ENCODE peak calls at places on chromosomes 2 and 18, in nine cellular contexts. R is Kasumi-1, B is PC-9, W is M059J, U is AG08396, L is ELF-1, D is WTC11, G is progenitor cell of endocrine pancreas, K is GM13977. N is an unnamed sample.

GRCh38 chr2:148981350-148981749 is 57.1 kb upstream of the LYPD6B start:
- DNase-seq in R (no peak), B (no peak), W (peak; percentile 8), U (no peak), L (no peak), D (no peak), G (no peak), K (no peak), N (no peak)

GRCh38 chr2:16155351-16156145 is 215.2 kb downstream of the MYCN start:
- DNase-seq in R (no peak), B (no peak), W (no peak), U (no peak), L (no peak), D (no peak), G (no peak), K (no peak), N (no peak)

GRCh38 chr2:8412082-8412481 is 269.8 kb upstream of the ID2 start:
- DNase-seq in R (no peak), B (no peak), W (no peak), U (no peak), L (no peak), D (no peak), G (no peak), K (no peak), N (peak; percentile 78)

GRCh38 chr18:55863876-55864275 is 275.9 kb upstream of the TCF4 start:
- DNase-seq in R (no peak), B (no peak), W (peak; percentile 66), U (no peak), L (no peak), D (no peak), G (no peak), K (no peak), N (no peak)

GRCh38 chr2:114118088-114118487 is 228.2 kb downstream of the ACTR3 start:
- DNase-seq in R (no peak), B (no peak), W (no peak), U (no peak), L (no peak), D (no peak), G (no peak), K (no peak), N (no peak)

GRCh38 chr18:22694954-22695353 is 238.2 kb upstream of the RBBP8 start:
- DNase-seq in R (no peak), B (peak; percentile 53), W (peak; percentile 98), U (peak; percentile 77), L (peak; percentile 28), D (no peak), G (no peak), K (no peak), N (no peak)

GRCh38 chr2:177385151-177385550 is 7.4 kb upstream of the AGPS start:
- DNase-seq in R (no peak), B (no peak), W (no peak), U (no peak), L (no peak), D (no peak), G (no peak), K (no peak), N (no peak)

GRCh38 chr2:61670591-61671503 is 132.7 kb upstream of the XPO1 start:
- DNase-seq in R (no peak), B (peak; percentile 33), W (peak; percentile 86), U (no peak), L (no peak), D (no peak), G (no peak), K (peak; percentile 28), N (no peak)

GRCh38 chr18:34033968-34034367 is 190.7 kb downstream of the NOL4 start:
- DNase-seq in R (no peak), B (no peak), W (no peak), U (no peak), L (no peak), D (no peak), G (no peak), K (no peak), N (no peak)

GRCh38 chr2:64063924-64064331 is 44.7 kb upstream of the VPS54 start:
- DNase-seq in R (no peak), B (no peak), W (peak; percentile 73), U (peak; percentile 29), L (peak; percentile 61), D (no peak), G (no peak), K (no peak), N (peak; percentile 14)

GRCh38 chr2:152200562-152201465 is 25.3 kb upstream of the STAM2 start:
- DNase-seq in R (peak; percentile 89), B (peak; percentile 94), W (peak; percentile 99), U (peak; percentile 82), L (peak; percentile 93), D (peak; percentile 25), G (no peak), K (no peak), N (peak; percentile 88)

GRCh38 chr2:127577208-127577475 is 41.7 kb downstream of the MYO7B start:
- DNase-seq in R (no peak), B (no peak), W (no peak), U (no peak), L (no peak), D (no peak), G (no peak), K (no peak), N (no peak)

GRCh38 chr2:218996937-218997336 is 3.7 kb upstream of the CRYBA2 start:
- DNase-seq in R (no peak), B (no peak), W (no peak), U (no peak), L (no peak), D (no peak), G (no peak), K (no peak), N (no peak)

GRCh38 chr2:12479042-12479601 is 237.6 kb upstream of the TRIB2 start:
- DNase-seq in R (no peak), B (no peak), W (peak; percentile 42), U (no peak), L (no peak), D (no peak), G (no peak), K (no peak), N (no peak)